ENCODE peak calls at places on chromosomes 1 and 21, in four cellular contexts. P is choroid plexus epithelial cell, K is neural progenitor cell, T is IMR-90. H is an unnamed sample.

GRCh38 chr1:178513278-178513983 is 522 bp downstream of the TEX35 start:
- DNase-seq in P (peak), K (peak), T (peak), H (no peak)

GRCh38 chr21:35968564-35968963 is 91.8 kb downstream of the SETD4 start:
- DNase-seq in P (no peak), K (no peak), T (no peak), H (no peak)

GRCh38 chr1:169108897-169109560 is 2.5 kb downstream of the ATP1B1 start:
- DNase-seq in P (no peak), K (peak), T (peak), H (no peak)

GRCh38 chr1:224637510-224637909 is 21.4 kb downstream of the CNIH3 start:
- DNase-seq in P (peak), K (no peak), T (peak), H (no peak)

GRCh38 chr21:44872568-44873355 is 728 bp downstream of the PTTG1IP start:
- DNase-seq in P (peak), K (peak), T (peak), H (no peak)

GRCh38 chr1:97270508-97271307 is 549.1 kb downstream of the PTBP2 start:
- DNase-seq in P (peak), K (no peak), T (peak), H (no peak)

GRCh38 chr1:206590025-206590834 is 22.0 kb downstream of the EIF2D start:
- DNase-seq in P (peak), K (peak), T (peak), H (no peak)

GRCh38 chr1:58815680-58816071 is 31.8 kb upstream of the JUN start:
- DNase-seq in P (peak), K (peak), T (no peak), H (no peak)

GRCh38 chr1:77313491-77313890 is 31.7 kb downstream of the AK5 start:
- DNase-seq in P (peak), K (peak), T (peak), H (no peak)

DNA sequence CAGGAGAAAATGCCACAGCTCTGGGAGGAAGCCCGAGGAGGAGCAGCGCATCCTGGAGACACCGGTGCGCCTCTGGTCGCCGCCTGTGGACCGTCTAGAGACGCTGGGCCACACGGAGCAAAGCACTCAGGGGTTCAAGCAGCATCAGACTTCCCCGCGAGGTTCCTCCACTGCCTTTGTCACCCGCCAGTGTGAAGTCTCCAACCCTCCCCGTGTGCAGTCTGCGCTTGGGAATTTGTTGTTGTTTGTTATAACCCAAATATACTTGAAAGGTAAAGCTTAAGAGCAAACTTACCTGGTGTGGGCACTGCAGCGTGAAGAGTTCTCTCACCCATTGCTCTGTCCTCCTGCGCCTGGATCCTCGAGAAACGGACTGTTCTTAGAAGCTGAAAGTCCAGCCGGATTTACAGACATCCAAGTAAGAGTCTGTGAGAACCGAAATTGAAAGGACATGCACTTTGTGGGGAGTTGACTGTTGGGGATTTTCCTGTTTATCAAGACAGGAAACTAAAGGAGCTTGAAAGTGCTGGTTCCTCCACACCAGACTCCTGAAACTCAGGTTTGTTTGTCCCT is at the start of gene GBP4:
- DNase-seq in P (peak), K (no peak), T (peak), H (peak)
- H3K4me3 ChIP-seq in P (peak), K (no peak), T (peak), H (peak)

GRCh38 chr1:218301217-218301616 is 16.1 kb downstream of the RRP15 start:
- DNase-seq in P (no peak), K (no peak), T (no peak), H (no peak)

GRCh38 chr1:218298398-218298797 is 13.3 kb downstream of the RRP15 start:
- DNase-seq in P (no peak), K (no peak), T (no peak), H (no peak)

GRCh38 chr1:218297867-218298266 is 12.8 kb downstream of the RRP15 start:
- DNase-seq in P (peak), K (no peak), T (peak), H (no peak)

GRCh38 chr1:218302155-218302554 is 17.1 kb downstream of the RRP15 start:
- DNase-seq in P (no peak), K (no peak), T (no peak), H (no peak)

DNA sequence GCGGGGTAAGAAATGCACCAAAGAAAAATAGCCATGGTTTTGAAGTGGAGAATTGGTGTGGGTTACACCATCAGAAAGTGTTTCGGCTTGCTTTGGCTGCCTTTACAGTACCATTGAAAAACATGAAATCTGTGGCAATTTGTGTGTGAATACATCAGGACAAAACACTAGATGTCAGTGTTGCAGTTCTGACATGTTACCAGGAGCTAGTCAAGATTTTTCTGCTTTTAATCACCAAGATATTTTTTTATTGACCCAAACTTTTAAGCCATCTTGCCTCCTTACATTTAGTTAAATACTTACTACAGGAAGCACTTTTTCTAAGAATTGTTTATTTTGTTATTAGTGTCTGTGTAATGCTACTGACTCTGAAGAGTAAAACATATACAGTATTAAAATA is 14.3 kb downstream of the RRP15 start:
- DNase-seq in P (peak), K (peak), T (peak), H (no peak)
- TF ChIP-seq CTCF in P (peak), K (peak), T (peak), H (peak)

DNA sequence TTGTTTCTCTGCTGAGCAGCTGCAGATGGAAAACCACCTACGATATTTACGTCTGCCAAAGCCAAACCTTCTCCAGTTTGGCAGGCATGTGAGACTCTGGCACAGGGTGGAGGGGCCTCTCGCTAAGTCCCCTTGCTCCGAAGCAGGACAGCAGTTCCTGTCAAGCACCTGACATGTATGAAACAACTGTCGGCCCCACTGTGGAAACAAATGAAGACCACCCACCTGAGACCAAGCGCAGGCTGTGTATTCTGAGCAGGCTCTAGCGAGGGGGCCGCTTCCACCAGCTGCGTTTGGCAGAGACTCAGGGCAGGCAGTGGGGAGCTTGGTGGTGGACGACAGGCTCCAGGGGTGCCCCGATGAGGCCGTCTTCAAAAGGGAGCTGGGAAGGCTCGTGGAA is 74.6 kb downstream of the RIPK4 start:
- DNase-seq in P (no peak), K (no peak), T (no peak), H (no peak)
- H3K4me3 ChIP-seq in P (no peak), K (no peak), T (no peak), H (no peak)

GRCh38 chr1:63931468-63931867 is 157.7 kb downstream of the ROR1 start:
- DNase-seq in P (peak), K (no peak), T (peak), H (no peak)
- TF ChIP-seq CTCF in P (no peak), K (no peak), T (no peak), H (no peak)

DNA sequence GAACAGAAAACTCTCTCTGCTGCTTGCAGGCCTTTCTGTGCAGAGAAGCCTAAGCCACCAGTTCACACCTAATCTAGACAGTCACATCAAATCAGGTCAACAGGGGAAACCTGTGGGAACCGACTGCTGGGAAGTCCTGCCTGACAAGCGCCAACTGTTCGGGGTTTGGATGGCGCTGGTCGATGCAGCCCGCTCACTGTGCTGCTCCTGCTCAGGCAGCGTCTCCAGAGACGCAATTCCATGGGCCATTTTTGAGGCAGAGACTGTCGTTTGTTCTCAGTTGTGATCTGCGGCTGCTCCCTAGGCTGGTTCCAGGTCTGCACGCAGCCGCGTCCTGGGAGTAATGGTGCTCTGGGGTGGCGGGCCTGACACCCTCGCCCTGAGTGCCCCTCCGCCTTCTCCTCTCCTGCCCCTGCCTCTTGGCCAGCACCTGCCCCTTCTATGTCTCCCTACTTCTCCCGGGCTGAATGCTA is 1.4 kb downstream of the AGT start:
- DNase-seq in P (no peak), K (no peak), T (no peak), H (no peak)
- H3K4me3 ChIP-seq in P (no peak), K (no peak), T (no peak), H (no peak)

DNA sequence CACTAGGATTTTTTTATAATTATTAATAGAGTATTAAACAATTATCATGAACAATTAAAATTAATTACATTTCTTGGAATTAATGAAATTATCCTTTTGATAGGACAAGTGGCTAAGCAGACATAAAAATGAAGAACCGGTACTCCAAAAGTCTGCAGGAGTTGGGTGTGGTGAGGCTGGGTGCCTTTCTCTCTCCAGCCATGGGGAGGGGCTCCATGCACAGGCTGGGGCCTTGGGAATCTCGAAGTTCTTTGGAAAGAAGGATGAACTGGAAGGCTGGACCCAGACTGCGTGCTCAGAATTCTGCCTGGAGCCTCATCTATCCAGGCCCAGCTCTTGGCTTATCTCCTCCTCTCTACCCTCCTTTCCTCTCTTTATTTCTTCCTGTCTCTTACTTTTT is 94.1 kb downstream of the ACTL8 start:
- DNase-seq in P (peak), K (no peak), T (peak), H (no peak)
- TF ChIP-seq CTCF in P (peak), K (peak), T (peak), H (no peak)

GRCh38 chr1:39272791-39273071 is 68.2 kb downstream of the MACF1 start:
- DNase-seq in P (no peak), K (no peak), T (no peak), H (no peak)
- H3K4me3 ChIP-seq in P (no peak), K (no peak), T (no peak), H (no peak)

GRCh38 chr1:32333251-32333963 is 2.6 kb downstream of the MARCKSL1 start:
- DNase-seq in P (no peak), K (no peak), T (no peak), H (no peak)

GRCh38 chr1:32331549-32331948 is 4.5 kb downstream of the MARCKSL1 start:
- DNase-seq in P (no peak), K (no peak), T (no peak), H (no peak)

GRCh38 chr1:32330558-32331127 is 5.4 kb downstream of the MARCKSL1 start:
- DNase-seq in P (no peak), K (no peak), T (no peak), H (no peak)

GRCh38 chr1:32334274-32334861 is 1.7 kb downstream of the MARCKSL1 start:
- DNase-seq in P (no peak), K (no peak), T (no peak), H (no peak)

DNA sequence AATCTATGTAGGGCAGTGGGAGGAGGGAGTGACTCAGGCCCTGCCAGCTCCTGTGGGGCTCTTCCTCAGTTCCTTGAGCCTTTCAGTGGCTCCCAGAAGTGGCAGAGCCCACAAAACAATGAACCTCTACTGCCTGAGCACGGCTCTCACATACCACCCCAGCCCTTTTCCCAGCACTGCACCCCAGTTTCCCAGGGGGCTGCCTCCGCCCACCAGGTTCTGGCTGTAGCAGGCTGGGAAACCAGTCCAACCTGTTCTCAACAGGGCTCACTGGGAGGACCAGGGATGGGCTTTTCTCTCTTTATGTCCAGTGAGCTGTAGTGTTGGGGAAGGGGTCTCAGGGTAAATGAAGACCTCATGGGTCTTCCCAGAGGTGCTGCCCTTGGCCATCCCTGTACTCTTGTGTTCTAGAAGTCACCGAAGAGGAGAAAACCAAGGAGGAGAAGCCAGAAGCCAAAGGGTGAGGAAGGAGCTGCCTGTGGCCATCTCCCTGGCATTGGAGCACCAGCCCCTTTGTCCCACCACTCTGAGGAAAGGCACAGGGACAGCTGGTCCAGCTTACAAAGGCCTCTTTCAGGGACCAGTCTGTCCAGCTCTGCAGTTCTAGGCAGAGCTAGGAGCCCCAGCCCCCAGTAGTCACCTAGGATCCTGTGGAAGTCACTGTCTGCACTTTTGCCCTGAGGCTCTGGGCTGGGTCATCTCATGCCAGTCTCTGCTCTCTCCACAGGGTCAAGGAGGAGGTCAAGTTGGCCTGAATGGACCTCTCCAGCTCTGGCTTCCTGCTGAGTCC is 3.5 kb downstream of the MARCKSL1 start:
- DNase-seq in P (no peak), K (no peak), T (no peak), H (no peak)
- TF ChIP-seq CTCF in P (no peak), K (no peak), T (no peak), H (no peak)

DNA sequence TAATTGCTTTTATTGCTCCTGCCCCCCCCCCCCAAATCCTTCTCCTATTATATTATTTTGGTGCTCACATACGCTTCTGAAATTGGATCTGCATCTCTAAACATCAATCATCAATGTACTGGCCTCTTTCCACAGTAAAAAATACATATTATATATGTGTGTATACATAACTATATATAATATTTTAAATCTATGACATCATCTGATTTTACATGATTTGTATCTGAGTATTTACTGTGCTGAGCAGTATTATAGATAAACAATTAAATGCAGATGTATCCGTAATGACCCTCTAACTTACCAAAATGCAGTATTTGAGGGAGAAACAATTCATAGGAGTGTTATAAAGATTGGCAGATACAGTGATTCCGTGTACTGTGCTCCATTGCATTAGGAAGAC is 832 bp downstream of the PLPPR4 start:
- DNase-seq in P (no peak), K (no peak), T (no peak), H (no peak)
- H3K4me3 ChIP-seq in P (no peak), K (peak), T (peak), H (no peak)